ENCODE peak calls at places on chromosomes 6 and 20, in seven cellular contexts. N, B, T, W, U, E and P are unnamed samples.

GRCh38 chr6:32154514-32155161 is 697 bp downstream of the PPT2 start:
- DNase-seq in T (peak), N (peak), E (peak), U (peak), W (peak), B (peak), P (no peak)

GRCh38 chr20:59994697-59995122 is 36.5 kb downstream of the CDH26 start:
- DNase-seq in N (no peak), U (no peak), B (peak), E (no peak), T (peak), W (peak), P (no peak)

GRCh38 chr6:11972806-11973205 is 39.3 kb upstream of the HIVEP1 start:
- DNase-seq in U (no peak), T (no peak), N (no peak), E (no peak), W (no peak), B (no peak), P (no peak)

GRCh38 chr6:70379473-70380013 is 33.8 kb upstream of the FAM135A start:
- DNase-seq in T (no peak), N (no peak), E (no peak), W (no peak), U (no peak), B (no peak), P (no peak)

GRCh38 chr6:26273673-26274595 is 91.1 kb upstream of the BTN3A2 start:
- DNase-seq in U (no peak), E (no peak), T (peak), B (no peak), W (no peak), N (no peak), P (no peak)

GRCh38 chr6:163985710-163986109 is 571.2 kb downstream of the QKI start:
- DNase-seq in B (no peak), T (peak), N (no peak), W (no peak), U (no peak), E (no peak), P (no peak)

GRCh38 chr6:72564231-72564630 is 57.6 kb upstream of the KCNQ5 start:
- DNase-seq in B (no peak), N (no peak), T (peak), U (no peak), W (no peak), E (no peak), P (no peak)

GRCh38 chr6:67606905-67607828 is 1027.9 kb upstream of the ADGRB3 start:
- DNase-seq in U (no peak), B (no peak), W (no peak), T (peak), E (no peak), N (peak), P (no peak)

GRCh38 chr20:20362774-20363435 is 5.0 kb upstream of the INSM1 start:
- DNase-seq in U (no peak), E (no peak), B (no peak), T (no peak), N (peak), W (peak), P (no peak)

GRCh38 chr6:154865291-154865690 is 129.8 kb upstream of the TIAM2 start:
- DNase-seq in N (no peak), E (no peak), U (no peak), T (peak), B (no peak), W (no peak), P (no peak)

GRCh38 chr6:154864086-154864430 is 130.8 kb downstream of the SCAF8 start:
- DNase-seq in W (no peak), N (no peak), B (no peak), T (no peak), U (no peak), E (peak), P (no peak)

GRCh38 chr6:154872605-154873004 is 122.5 kb upstream of the TIAM2 start:
- DNase-seq in E (no peak), T (no peak), B (no peak), W (peak), U (no peak), N (no peak), P (no peak)

GRCh38 chr6:154862536-154862935 is 129.3 kb downstream of the SCAF8 start:
- DNase-seq in E (no peak), U (no peak), T (no peak), N (no peak), B (no peak), W (no peak), P (no peak)

DNA sequence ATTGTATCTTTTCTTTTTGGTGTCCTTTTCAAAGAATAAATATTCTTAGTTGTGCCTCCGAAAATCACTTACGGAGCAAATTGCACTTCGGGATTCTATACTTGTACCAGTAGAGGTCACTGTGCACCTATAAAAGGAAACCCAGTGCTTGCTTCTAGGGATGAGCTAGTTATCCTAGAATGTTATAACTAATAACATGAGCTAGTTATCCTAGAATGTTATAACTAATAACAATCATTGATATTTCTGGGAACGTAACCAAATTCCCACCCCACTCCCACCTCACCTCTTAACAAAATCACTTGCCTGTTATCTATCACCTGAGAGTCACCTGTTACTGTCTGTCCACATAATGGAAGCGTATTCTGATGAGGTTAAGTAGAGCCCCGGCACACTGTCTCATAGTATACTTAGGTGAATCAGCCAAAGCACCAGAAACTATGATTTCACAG is 126.9 kb upstream of the TIAM2 start:
- DNase-seq in B (peak), W (no peak), E (peak), U (peak), N (peak), T (peak), P (no peak)
- TF ChIP-seq RFX5 in B (no peak), W (no peak), E (no peak), U (no peak), N (no peak), T (no peak), P (no peak)

GRCh38 chr6:108578595-108579038 is 17.9 kb downstream of the FOXO3 start:
- DNase-seq in T (peak), E (no peak), U (no peak), W (no peak), N (no peak), B (peak), P (no peak)
- TF ChIP-seq RFX5 in T (no peak), E (no peak), U (no peak), W (no peak), N (no peak), B (no peak), P (no peak)

GRCh38 chr6:113560908-113561307 is 296.2 kb upstream of the MARCKS start:
- DNase-seq in E (no peak), T (peak), W (no peak), N (no peak), B (no peak), U (no peak), P (no peak)
- TF ChIP-seq RFX5 in E (no peak), T (no peak), W (no peak), N (no peak), B (no peak), U (no peak), P (no peak)

GRCh38 chr6:111031151-111031550 is 49.3 kb downstream of the RPF2 start:
- DNase-seq in U (no peak), W (no peak), T (no peak), N (no peak), B (no peak), E (no peak), P (no peak)
- TF ChIP-seq RFX5 in U (no peak), W (no peak), T (no peak), N (no peak), B (no peak), E (no peak), P (no peak)

GRCh38 chr6:168078943-168079405 is at the start of gene FRMD1:
- DNase-seq in E (peak), U (no peak), W (no peak), N (no peak), T (no peak), B (no peak), P (no peak)
- TF ChIP-seq RFX5 in E (no peak), U (no peak), W (no peak), N (no peak), T (no peak), B (no peak), P (no peak)

DNA sequence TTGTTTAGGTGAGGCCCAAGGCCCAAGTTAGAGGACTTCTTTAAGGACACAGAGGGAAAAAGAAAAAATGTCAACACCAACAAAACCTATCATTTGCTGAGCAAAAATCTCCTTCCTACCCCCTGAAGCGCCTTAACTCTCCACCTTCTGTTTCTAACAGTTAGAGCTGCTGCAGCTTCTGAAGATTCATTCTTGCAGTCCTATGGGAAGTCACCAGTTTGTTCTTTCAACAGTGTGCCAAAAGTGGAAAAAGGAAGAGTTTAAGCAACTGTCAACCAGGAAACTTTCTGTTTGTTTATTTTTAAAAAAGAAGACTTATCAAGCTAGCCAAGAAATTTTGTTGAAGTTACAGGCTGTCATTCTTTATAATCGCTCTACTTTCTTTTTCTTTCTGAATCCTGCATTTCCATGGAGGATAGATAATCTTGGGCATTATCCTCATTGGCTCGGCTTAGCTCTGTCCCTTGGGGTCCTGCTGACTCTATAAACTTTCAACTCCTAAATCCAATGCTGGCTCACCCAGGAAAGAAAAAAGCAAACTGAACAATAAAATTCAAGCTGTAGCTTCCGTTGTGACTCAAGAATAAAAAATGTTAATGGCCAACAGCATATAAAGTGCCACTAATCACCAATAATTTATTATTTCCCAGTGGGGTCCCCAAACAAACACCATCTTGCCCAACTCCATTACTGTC is 172.8 kb upstream of the CITED2 start:
- DNase-seq in W (no peak), N (no peak), T (no peak), E (no peak), U (no peak), B (no peak), P (no peak)
- TF ChIP-seq RFX5 in W (no peak), N (no peak), T (no peak), E (no peak), U (no peak), B (no peak), P (no peak)

GRCh38 chr20:36745234-36745926 is 510 bp downstream of the NDRG3 start:
- DNase-seq in E (peak), B (no peak), N (no peak), T (no peak), U (peak), W (no peak), P (no peak)
- TF ChIP-seq RFX5 in E (no peak), B (no peak), N (no peak), T (no peak), U (no peak), W (no peak), P (no peak)

GRCh38 chr6:49504666-49505065 is 4.9 kb downstream of the GLYATL3 start:
- DNase-seq in W (no peak), T (no peak), N (no peak), B (no peak), E (no peak), U (no peak), P (no peak)

GRCh38 chr6:49509342-49509741 is 9.6 kb downstream of the GLYATL3 start:
- DNase-seq in B (no peak), U (no peak), N (no peak), W (no peak), T (no peak), E (peak), P (no peak)

GRCh38 chr6:49506569-49507111 is 6.9 kb downstream of the GLYATL3 start:
- DNase-seq in N (no peak), U (no peak), W (no peak), B (no peak), E (peak), T (no peak), P (no peak)
- TF ChIP-seq RFX5 in N (no peak), U (no peak), W (no peak), B (no peak), E (no peak), T (no peak), P (no peak)